ENCODE peak calls at places on chromosomes 11 and 22, in eight cellular contexts. One of them, this sample, is unnamed.

GRCh38 chr11:47270331-47271271 is 668 bp downstream of the MADD start:
- DNase-seq in endodermal cell: peak
- DNase-seq in K562: peak
- DNase-seq in H1: no peak
- DNase-seq in fibroblast of pulmonary artery: peak
- DNase-seq in mucosa of descending colon: peak
- DNase-seq in type B pancreatic cell: no peak
- DNase-seq in IMR-90: peak
- DNase-seq in this sample: peak

GRCh38 chr22:17119481-17120202 is 1.5 kb downstream of the TMEM121B start:
- DNase-seq in H1: peak
- DNase-seq in K562: peak
- DNase-seq in endodermal cell: peak
- DNase-seq in mucosa of descending colon: peak
- DNase-seq in fibroblast of pulmonary artery: no peak
- DNase-seq in IMR-90: no peak
- DNase-seq in type B pancreatic cell: no peak
- DNase-seq in this sample: no peak

GRCh38 chr22:40721266-40721665 is 42.0 kb downstream of the MCHR1 start:
- DNase-seq in K562: peak
- DNase-seq in fibroblast of pulmonary artery: peak
- DNase-seq in endodermal cell: peak
- DNase-seq in mucosa of descending colon: no peak
- DNase-seq in IMR-90: peak
- DNase-seq in type B pancreatic cell: no peak
- DNase-seq in H1: no peak
- DNase-seq in this sample: peak

GRCh38 chr11:8098361-8098760 is 17.4 kb downstream of the TUB start:
- DNase-seq in fibroblast of pulmonary artery: no peak
- DNase-seq in endodermal cell: peak
- DNase-seq in type B pancreatic cell: no peak
- DNase-seq in mucosa of descending colon: no peak
- DNase-seq in K562: no peak
- DNase-seq in IMR-90: peak
- DNase-seq in H1: no peak
- DNase-seq in this sample: peak

GRCh38 chr22:37749831-37750595 is 53.2 kb downstream of the TRIOBP start:
- DNase-seq in IMR-90: peak
- DNase-seq in fibroblast of pulmonary artery: peak
- DNase-seq in H1: no peak
- DNase-seq in type B pancreatic cell: no peak
- DNase-seq in endodermal cell: no peak
- DNase-seq in K562: no peak
- DNase-seq in mucosa of descending colon: no peak
- DNase-seq in this sample: peak

GRCh38 chr11:100576044-100577021 is 110.8 kb upstream of the ARHGAP42 start:
- DNase-seq in IMR-90: peak
- DNase-seq in endodermal cell: no peak
- DNase-seq in mucosa of descending colon: peak
- DNase-seq in K562: peak
- DNase-seq in H1: no peak
- DNase-seq in fibroblast of pulmonary artery: peak
- DNase-seq in type B pancreatic cell: no peak
- DNase-seq in this sample: peak

GRCh38 chr11:46347637-46348311 is 511 bp downstream of the DGKZ start:
- DNase-seq in mucosa of descending colon: peak
- DNase-seq in type B pancreatic cell: no peak
- DNase-seq in IMR-90: no peak
- DNase-seq in H1: no peak
- DNase-seq in K562: no peak
- DNase-seq in endodermal cell: peak
- DNase-seq in fibroblast of pulmonary artery: no peak
- DNase-seq in this sample: no peak

GRCh38 chr11:115965754-115966504 is 461.7 kb upstream of the CADM1 start:
- DNase-seq in mucosa of descending colon: no peak
- DNase-seq in fibroblast of pulmonary artery: no peak
- DNase-seq in H1: no peak
- DNase-seq in K562: no peak
- DNase-seq in type B pancreatic cell: no peak
- DNase-seq in IMR-90: peak
- DNase-seq in endodermal cell: peak
- DNase-seq in this sample: no peak

GRCh38 chr11:101912823-101913284 is 2.0 kb upstream of the CEP126 start:
- DNase-seq in fibroblast of pulmonary artery: peak
- DNase-seq in H1: no peak
- DNase-seq in type B pancreatic cell: no peak
- DNase-seq in IMR-90: peak
- DNase-seq in mucosa of descending colon: peak
- DNase-seq in K562: no peak
- DNase-seq in endodermal cell: no peak
- DNase-seq in this sample: no peak

GRCh38 chr11:130859896-130860295 is 56.4 kb downstream of the SNX19 start:
- DNase-seq in type B pancreatic cell: no peak
- DNase-seq in fibroblast of pulmonary artery: no peak
- DNase-seq in K562: no peak
- DNase-seq in IMR-90: no peak
- DNase-seq in mucosa of descending colon: no peak
- DNase-seq in endodermal cell: no peak
- DNase-seq in H1: no peak
- DNase-seq in this sample: peak

GRCh38 chr11:86571273-86571948 is 101.0 kb downstream of the ME3 start:
- DNase-seq in fibroblast of pulmonary artery: no peak
- DNase-seq in mucosa of descending colon: peak
- DNase-seq in IMR-90: no peak
- DNase-seq in type B pancreatic cell: no peak
- DNase-seq in H1: peak
- DNase-seq in endodermal cell: peak
- DNase-seq in K562: peak
- DNase-seq in this sample: no peak

GRCh38 chr11:63910605-63911195 is 6.3 kb downstream of the RCOR2 start:
- DNase-seq in K562: no peak
- DNase-seq in IMR-90: no peak
- DNase-seq in mucosa of descending colon: no peak
- DNase-seq in fibroblast of pulmonary artery: no peak
- DNase-seq in H1: no peak
- DNase-seq in type B pancreatic cell: no peak
- DNase-seq in endodermal cell: no peak
- DNase-seq in this sample: no peak

DNA sequence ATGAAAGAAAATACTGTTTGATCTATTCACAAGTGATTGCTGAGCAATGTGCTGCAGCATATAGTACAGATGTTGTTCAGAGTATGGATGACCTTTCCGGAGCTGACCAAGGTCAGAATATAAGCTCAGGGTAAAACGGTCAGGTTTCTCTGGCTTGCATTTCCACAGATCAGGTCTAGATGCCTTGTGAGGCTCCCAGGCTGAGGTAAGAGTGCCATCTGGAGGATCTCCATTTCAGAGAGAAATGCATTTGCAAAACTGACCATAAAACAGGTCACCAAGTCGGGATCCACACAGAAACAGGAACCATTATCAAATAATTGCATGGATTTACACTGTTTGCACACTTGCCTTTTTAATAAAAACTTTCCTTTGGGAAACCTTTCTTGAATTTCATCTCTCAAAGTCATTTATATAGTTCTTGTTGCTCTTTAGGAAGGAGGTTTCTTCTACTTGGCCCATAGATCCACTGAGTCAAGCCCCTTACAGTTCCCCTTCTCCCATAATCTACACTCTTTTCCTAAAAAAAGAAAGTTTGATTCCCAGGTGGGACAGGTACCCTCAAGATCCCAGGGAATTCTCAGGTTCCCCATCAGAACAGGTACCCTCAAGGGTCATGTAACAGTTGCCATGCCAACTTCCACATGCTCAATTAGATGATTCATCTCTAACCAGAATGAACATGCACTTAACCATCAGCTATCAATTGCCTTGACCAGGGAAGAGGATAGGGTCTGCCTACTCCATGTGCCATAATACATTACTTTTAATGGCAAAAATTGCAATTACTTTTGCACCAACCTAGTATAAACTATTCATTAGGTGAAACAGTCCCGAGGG is 25.0 kb upstream of the TMPRSS5 start:
- DNase-seq in mucosa of descending colon: peak
- DNase-seq in IMR-90: peak
- DNase-seq in K562: peak
- DNase-seq in endodermal cell: peak
- DNase-seq in H1: no peak
- DNase-seq in fibroblast of pulmonary artery: peak
- DNase-seq in type B pancreatic cell: no peak
- DNase-seq in this sample: peak
- TF ChIP-seq CTCF in mucosa of descending colon: no peak
- TF ChIP-seq CTCF in IMR-90: peak
- TF ChIP-seq CTCF in K562: peak
- TF ChIP-seq CTCF in endodermal cell: peak
- TF ChIP-seq CTCF in H1: peak
- TF ChIP-seq CTCF in fibroblast of pulmonary artery: peak
- TF ChIP-seq CTCF in type B pancreatic cell: peak
- TF ChIP-seq CTCF in this sample: peak

GRCh38 chr11:62201376-62201775 is 7.1 kb upstream of the SCGB2A1 start:
- DNase-seq in endodermal cell: no peak
- DNase-seq in mucosa of descending colon: no peak
- DNase-seq in K562: no peak
- DNase-seq in fibroblast of pulmonary artery: no peak
- DNase-seq in H1: no peak
- DNase-seq in IMR-90: no peak
- DNase-seq in type B pancreatic cell: no peak
- DNase-seq in this sample: no peak

GRCh38 chr11:62193954-62194353 is 3.9 kb downstream of the SCGB1D1 start:
- DNase-seq in endodermal cell: peak
- DNase-seq in IMR-90: no peak
- DNase-seq in type B pancreatic cell: no peak
- DNase-seq in K562: peak
- DNase-seq in fibroblast of pulmonary artery: peak
- DNase-seq in mucosa of descending colon: no peak
- DNase-seq in H1: no peak
- DNase-seq in this sample: no peak

GRCh38 chr11:62190011-62190410 is at the start of gene SCGB1D1:
- DNase-seq in IMR-90: no peak
- DNase-seq in H1: no peak
- DNase-seq in type B pancreatic cell: no peak
- DNase-seq in K562: no peak
- DNase-seq in mucosa of descending colon: no peak
- DNase-seq in endodermal cell: peak
- DNase-seq in fibroblast of pulmonary artery: no peak
- DNase-seq in this sample: no peak

GRCh38 chr11:62195945-62196344 is 5.9 kb downstream of the SCGB1D1 start:
- DNase-seq in IMR-90: no peak
- DNase-seq in fibroblast of pulmonary artery: no peak
- DNase-seq in H1: no peak
- DNase-seq in mucosa of descending colon: no peak
- DNase-seq in K562: peak
- DNase-seq in type B pancreatic cell: no peak
- DNase-seq in endodermal cell: no peak
- DNase-seq in this sample: no peak
- TF ChIP-seq CTCF in IMR-90: no peak
- TF ChIP-seq CTCF in fibroblast of pulmonary artery: no peak
- TF ChIP-seq CTCF in H1: peak
- TF ChIP-seq CTCF in mucosa of descending colon: no peak
- TF ChIP-seq CTCF in K562: peak
- TF ChIP-seq CTCF in type B pancreatic cell: no peak
- TF ChIP-seq CTCF in endodermal cell: peak
- TF ChIP-seq CTCF in this sample: no peak

GRCh38 chr22:35257321-35258143 is at the start of gene HMGXB4:
- DNase-seq in IMR-90: peak
- DNase-seq in K562: peak
- DNase-seq in fibroblast of pulmonary artery: peak
- DNase-seq in endodermal cell: peak
- DNase-seq in H1: peak
- DNase-seq in mucosa of descending colon: peak
- DNase-seq in type B pancreatic cell: peak
- DNase-seq in this sample: peak
- TF ChIP-seq CTCF in IMR-90: peak
- TF ChIP-seq CTCF in K562: no peak
- TF ChIP-seq CTCF in fibroblast of pulmonary artery: no peak
- TF ChIP-seq CTCF in endodermal cell: no peak
- TF ChIP-seq CTCF in H1: no peak
- TF ChIP-seq CTCF in mucosa of descending colon: no peak
- TF ChIP-seq CTCF in type B pancreatic cell: peak
- TF ChIP-seq CTCF in this sample: no peak

GRCh38 chr11:19073454-19074415 is 13.2 kb upstream of the MRGPRX2 start:
- DNase-seq in K562: no peak
- DNase-seq in mucosa of descending colon: no peak
- DNase-seq in endodermal cell: peak
- DNase-seq in H1: no peak
- DNase-seq in fibroblast of pulmonary artery: no peak
- DNase-seq in IMR-90: no peak
- DNase-seq in type B pancreatic cell: no peak
- DNase-seq in this sample: no peak

GRCh38 chr11:19079643-19080440 is 19.3 kb upstream of the MRGPRX2 start:
- DNase-seq in IMR-90: peak
- DNase-seq in K562: no peak
- DNase-seq in fibroblast of pulmonary artery: peak
- DNase-seq in type B pancreatic cell: no peak
- DNase-seq in H1: no peak
- DNase-seq in endodermal cell: peak
- DNase-seq in mucosa of descending colon: no peak
- DNase-seq in this sample: peak

GRCh38 chr11:19075636-19076035 is 15.1 kb upstream of the MRGPRX2 start:
- DNase-seq in type B pancreatic cell: no peak
- DNase-seq in mucosa of descending colon: no peak
- DNase-seq in endodermal cell: no peak
- DNase-seq in H1: no peak
- DNase-seq in fibroblast of pulmonary artery: no peak
- DNase-seq in K562: no peak
- DNase-seq in IMR-90: no peak
- DNase-seq in this sample: peak

GRCh38 chr11:19077965-19078364 is 17.4 kb upstream of the MRGPRX2 start:
- DNase-seq in endodermal cell: no peak
- DNase-seq in type B pancreatic cell: no peak
- DNase-seq in IMR-90: no peak
- DNase-seq in H1: no peak
- DNase-seq in mucosa of descending colon: no peak
- DNase-seq in K562: no peak
- DNase-seq in fibroblast of pulmonary artery: no peak
- DNase-seq in this sample: peak

DNA sequence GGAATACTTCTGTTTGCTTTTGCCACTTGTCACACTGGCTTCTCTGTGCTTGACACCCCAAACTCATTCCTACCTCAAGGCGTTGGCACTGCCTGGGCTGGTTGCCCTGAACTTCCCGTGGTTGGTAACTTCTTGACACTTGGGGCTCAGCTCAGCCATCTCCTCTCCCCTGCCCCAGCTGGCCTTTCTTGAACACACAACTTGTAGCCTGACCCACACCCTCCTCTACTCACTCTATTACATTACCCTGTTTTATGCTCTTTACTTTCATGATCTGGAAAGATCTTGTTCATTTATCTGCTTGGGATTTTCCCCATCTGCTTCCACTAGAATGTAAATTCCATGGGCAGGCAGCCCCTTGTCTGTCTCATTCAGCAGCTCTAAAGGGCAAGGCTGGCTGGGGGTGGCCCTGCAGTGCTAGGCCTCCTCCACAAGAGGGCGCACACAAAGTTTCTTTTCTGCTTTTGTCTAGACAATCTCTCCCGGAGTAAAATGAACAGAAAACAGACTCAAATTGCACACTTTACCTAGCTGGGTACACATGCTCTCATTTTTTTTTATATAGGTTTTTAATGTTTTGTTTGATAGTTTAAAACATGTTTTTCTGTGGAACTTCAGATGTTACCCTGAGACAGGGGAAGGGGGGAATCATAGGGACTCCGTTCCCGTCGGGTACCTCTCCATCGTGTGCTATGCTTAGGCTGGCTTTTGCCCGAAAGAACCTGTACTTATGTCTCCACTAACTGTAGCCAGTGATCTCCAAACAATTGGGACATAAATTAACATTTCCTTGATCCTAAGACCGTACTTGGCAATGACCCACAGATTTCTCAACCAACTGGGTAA is 16.4 kb upstream of the MRGPRX2 start:
- DNase-seq in IMR-90: peak
- DNase-seq in endodermal cell: peak
- DNase-seq in type B pancreatic cell: peak
- DNase-seq in K562: peak
- DNase-seq in H1: no peak
- DNase-seq in mucosa of descending colon: peak
- DNase-seq in fibroblast of pulmonary artery: peak
- DNase-seq in this sample: peak
- TF ChIP-seq CTCF in IMR-90: peak
- TF ChIP-seq CTCF in endodermal cell: peak
- TF ChIP-seq CTCF in type B pancreatic cell: peak
- TF ChIP-seq CTCF in K562: peak
- TF ChIP-seq CTCF in H1: peak
- TF ChIP-seq CTCF in mucosa of descending colon: peak
- TF ChIP-seq CTCF in fibroblast of pulmonary artery: peak
- TF ChIP-seq CTCF in this sample: peak

This sample was measured in AG10803.